ENCODE peak calls at places on chromosomes 6 and 20, in six cellular contexts. One of them, this sample, is unnamed.

GRCh38 chr20:50438986-50439407 is 71.2 kb upstream of the PTPN1 start:
- DNase-seq in psoas muscle: no peak
- DNase-seq in uterus: no peak
- DNase-seq in small intestine: no peak
- DNase-seq in dorsolateral prefrontal cortex: no peak
- DNase-seq in CD4-positive, alpha-beta T cell: no peak
- DNase-seq in this sample: peak

GRCh38 chr20:9415426-9415825 is 99.0 kb upstream of the LAMP5 start:
- DNase-seq in dorsolateral prefrontal cortex: no peak
- DNase-seq in small intestine: no peak
- DNase-seq in CD4-positive, alpha-beta T cell: no peak
- DNase-seq in uterus: no peak
- DNase-seq in psoas muscle: no peak
- DNase-seq in this sample: no peak

GRCh38 chr20:11242320-11242719 is 568.5 kb upstream of the JAG1 start:
- DNase-seq in psoas muscle: no peak
- DNase-seq in CD4-positive, alpha-beta T cell: no peak
- DNase-seq in uterus: no peak
- DNase-seq in small intestine: no peak
- DNase-seq in dorsolateral prefrontal cortex: no peak
- DNase-seq in this sample: no peak

GRCh38 chr6:21348462-21349195 is 244.9 kb upstream of the SOX4 start:
- DNase-seq in psoas muscle: peak
- DNase-seq in dorsolateral prefrontal cortex: no peak
- DNase-seq in uterus: peak
- DNase-seq in small intestine: no peak
- DNase-seq in CD4-positive, alpha-beta T cell: no peak
- DNase-seq in this sample: peak

GRCh38 chr20:33999025-33999629 is 5.4 kb downstream of the RALY start:
- DNase-seq in CD4-positive, alpha-beta T cell: no peak
- DNase-seq in small intestine: no peak
- DNase-seq in uterus: no peak
- DNase-seq in psoas muscle: no peak
- DNase-seq in dorsolateral prefrontal cortex: no peak
- DNase-seq in this sample: no peak

GRCh38 chr6:23510778-23511510 is 615.1 kb upstream of the NRSN1 start:
- DNase-seq in psoas muscle: no peak
- DNase-seq in uterus: no peak
- DNase-seq in dorsolateral prefrontal cortex: no peak
- DNase-seq in CD4-positive, alpha-beta T cell: no peak
- DNase-seq in small intestine: no peak
- DNase-seq in this sample: no peak

GRCh38 chr20:7497985-7498384 is 442.3 kb downstream of the HAO1 start:
- DNase-seq in CD4-positive, alpha-beta T cell: no peak
- DNase-seq in small intestine: no peak
- DNase-seq in psoas muscle: no peak
- DNase-seq in uterus: no peak
- DNase-seq in dorsolateral prefrontal cortex: no peak
- DNase-seq in this sample: no peak

GRCh38 chr6:87574237-87574636 is 15.6 kb downstream of the RARS2 start:
- DNase-seq in dorsolateral prefrontal cortex: no peak
- DNase-seq in uterus: no peak
- DNase-seq in psoas muscle: no peak
- DNase-seq in CD4-positive, alpha-beta T cell: no peak
- DNase-seq in small intestine: peak
- DNase-seq in this sample: no peak

GRCh38 chr20:53918949-53919361 is 151.4 kb downstream of the BCAS1 start:
- DNase-seq in CD4-positive, alpha-beta T cell: no peak
- DNase-seq in uterus: no peak
- DNase-seq in psoas muscle: no peak
- DNase-seq in small intestine: no peak
- DNase-seq in dorsolateral prefrontal cortex: no peak
- DNase-seq in this sample: no peak

GRCh38 chr6:5992551-5993225 is 14.0 kb downstream of the NRN1 start:
- DNase-seq in dorsolateral prefrontal cortex: no peak
- DNase-seq in uterus: no peak
- DNase-seq in CD4-positive, alpha-beta T cell: no peak
- DNase-seq in psoas muscle: no peak
- DNase-seq in small intestine: no peak
- DNase-seq in this sample: no peak

GRCh38 chr20:58997141-58997770 is 9.8 kb downstream of the CTSZ start:
- DNase-seq in uterus: no peak
- DNase-seq in dorsolateral prefrontal cortex: no peak
- DNase-seq in psoas muscle: peak
- DNase-seq in CD4-positive, alpha-beta T cell: no peak
- DNase-seq in small intestine: no peak
- DNase-seq in this sample: no peak

GRCh38 chr20:58987790-58988564 is 6.9 kb downstream of the NELFCD start:
- DNase-seq in uterus: no peak
- DNase-seq in CD4-positive, alpha-beta T cell: no peak
- DNase-seq in psoas muscle: no peak
- DNase-seq in small intestine: no peak
- DNase-seq in dorsolateral prefrontal cortex: no peak
- DNase-seq in this sample: no peak

GRCh38 chr6:152313542-152314482 is 323.4 kb downstream of the SYNE1 start:
- DNase-seq in small intestine: no peak
- DNase-seq in CD4-positive, alpha-beta T cell: no peak
- DNase-seq in uterus: no peak
- DNase-seq in dorsolateral prefrontal cortex: no peak
- DNase-seq in psoas muscle: no peak
- DNase-seq in this sample: peak

GRCh38 chr6:167714166-167714565 is 112.5 kb upstream of the AFDN start:
- DNase-seq in CD4-positive, alpha-beta T cell: no peak
- DNase-seq in dorsolateral prefrontal cortex: no peak
- DNase-seq in psoas muscle: no peak
- DNase-seq in small intestine: no peak
- DNase-seq in uterus: no peak
- DNase-seq in this sample: no peak

GRCh38 chr6:125717120-125717731 is 32.2 kb upstream of the HEY2 start:
- DNase-seq in dorsolateral prefrontal cortex: no peak
- DNase-seq in small intestine: no peak
- DNase-seq in psoas muscle: no peak
- DNase-seq in uterus: no peak
- DNase-seq in CD4-positive, alpha-beta T cell: no peak
- DNase-seq in this sample: no peak

GRCh38 chr6:12875061-12875460 is 158.5 kb downstream of the PHACTR1 start:
- DNase-seq in dorsolateral prefrontal cortex: no peak
- DNase-seq in psoas muscle: no peak
- DNase-seq in uterus: no peak
- DNase-seq in CD4-positive, alpha-beta T cell: no peak
- DNase-seq in small intestine: peak
- DNase-seq in this sample: no peak

GRCh38 chr6:144999127-144999526 is 714.0 kb downstream of the UTRN start:
- DNase-seq in uterus: no peak
- DNase-seq in dorsolateral prefrontal cortex: no peak
- DNase-seq in small intestine: no peak
- DNase-seq in psoas muscle: no peak
- DNase-seq in CD4-positive, alpha-beta T cell: no peak
- DNase-seq in this sample: no peak

GRCh38 chr6:152401978-152402377 is 235.2 kb downstream of the SYNE1 start:
- DNase-seq in psoas muscle: no peak
- DNase-seq in CD4-positive, alpha-beta T cell: no peak
- DNase-seq in small intestine: no peak
- DNase-seq in dorsolateral prefrontal cortex: no peak
- DNase-seq in uterus: no peak
- DNase-seq in this sample: no peak

GRCh38 chr6:36839819-36840379 is 655 bp upstream of the CPNE5 start:
- DNase-seq in CD4-positive, alpha-beta T cell: peak
- DNase-seq in dorsolateral prefrontal cortex: no peak
- DNase-seq in small intestine: peak
- DNase-seq in uterus: peak
- DNase-seq in psoas muscle: peak
- DNase-seq in this sample: peak

GRCh38 chr6:76817429-76817828 is 645.9 kb downstream of the HTR1B start:
- DNase-seq in small intestine: no peak
- DNase-seq in CD4-positive, alpha-beta T cell: no peak
- DNase-seq in uterus: no peak
- DNase-seq in dorsolateral prefrontal cortex: no peak
- DNase-seq in psoas muscle: no peak
- DNase-seq in this sample: no peak

GRCh38 chr6:136889271-136890193 is 32.6 kb upstream of the SLC35D3 start:
- DNase-seq in small intestine: no peak
- DNase-seq in psoas muscle: no peak
- DNase-seq in dorsolateral prefrontal cortex: no peak
- DNase-seq in CD4-positive, alpha-beta T cell: no peak
- DNase-seq in uterus: no peak
- DNase-seq in this sample: no peak

GRCh38 chr6:15586528-15586927 is 76.3 kb downstream of the DTNBP1 start:
- DNase-seq in uterus: no peak
- DNase-seq in psoas muscle: no peak
- DNase-seq in CD4-positive, alpha-beta T cell: no peak
- DNase-seq in small intestine: no peak
- DNase-seq in dorsolateral prefrontal cortex: no peak
- DNase-seq in this sample: no peak

GRCh38 chr6:144488590-144488989 is 203.5 kb downstream of the UTRN start:
- DNase-seq in dorsolateral prefrontal cortex: no peak
- DNase-seq in uterus: no peak
- DNase-seq in psoas muscle: no peak
- DNase-seq in small intestine: no peak
- DNase-seq in CD4-positive, alpha-beta T cell: no peak
- DNase-seq in this sample: no peak

GRCh38 chr20:35598476-35598875 is 17.2 kb upstream of the SPAG4 start:
- DNase-seq in dorsolateral prefrontal cortex: no peak
- DNase-seq in psoas muscle: no peak
- DNase-seq in small intestine: no peak
- DNase-seq in uterus: no peak
- DNase-seq in CD4-positive, alpha-beta T cell: no peak
- DNase-seq in this sample: no peak

GRCh38 chr6:52503853-52504777 is 72.7 kb downstream of the TRAM2 start:
- DNase-seq in dorsolateral prefrontal cortex: no peak
- DNase-seq in psoas muscle: peak
- DNase-seq in CD4-positive, alpha-beta T cell: no peak
- DNase-seq in small intestine: peak
- DNase-seq in uterus: peak
- DNase-seq in this sample: peak

GRCh38 chr6:54267798-54268197 is 40.4 kb upstream of the TINAG start:
- DNase-seq in psoas muscle: no peak
- DNase-seq in dorsolateral prefrontal cortex: no peak
- DNase-seq in small intestine: peak
- DNase-seq in uterus: no peak
- DNase-seq in CD4-positive, alpha-beta T cell: no peak
- DNase-seq in this sample: peak

GRCh38 chr6:56314683-56315523 is 67.5 kb upstream of the COL21A1 start:
- DNase-seq in dorsolateral prefrontal cortex: no peak
- DNase-seq in small intestine: peak
- DNase-seq in psoas muscle: no peak
- DNase-seq in CD4-positive, alpha-beta T cell: no peak
- DNase-seq in uterus: peak
- DNase-seq in this sample: peak

GRCh38 chr6:149440735-149441662 is 40.9 kb downstream of the SUMO4 start:
- DNase-seq in small intestine: no peak
- DNase-seq in uterus: no peak
- DNase-seq in CD4-positive, alpha-beta T cell: no peak
- DNase-seq in psoas muscle: no peak
- DNase-seq in dorsolateral prefrontal cortex: no peak
- DNase-seq in this sample: no peak

GRCh38 chr6:53943410-53943809 is 148.6 kb downstream of the LRRC1 start:
- DNase-seq in uterus: no peak
- DNase-seq in psoas muscle: no peak
- DNase-seq in dorsolateral prefrontal cortex: no peak
- DNase-seq in small intestine: no peak
- DNase-seq in CD4-positive, alpha-beta T cell: no peak
- DNase-seq in this sample: no peak

GRCh38 chr6:6875818-6876470 is 231.8 kb upstream of the RREB1 start:
- DNase-seq in CD4-positive, alpha-beta T cell: no peak
- DNase-seq in dorsolateral prefrontal cortex: no peak
- DNase-seq in small intestine: peak
- DNase-seq in uterus: no peak
- DNase-seq in psoas muscle: no peak
- DNase-seq in this sample: peak

GRCh38 chr6:3990692-3991491 is 88.0 kb downstream of the FAM217A start:
- DNase-seq in small intestine: peak
- DNase-seq in uterus: peak
- DNase-seq in psoas muscle: peak
- DNase-seq in dorsolateral prefrontal cortex: peak
- DNase-seq in CD4-positive, alpha-beta T cell: peak
- DNase-seq in this sample: peak
- H3K27ac ChIP-seq in small intestine: no peak
- H3K27ac ChIP-seq in uterus: peak
- H3K27ac ChIP-seq in psoas muscle: peak
- H3K27ac ChIP-seq in dorsolateral prefrontal cortex: peak
- H3K27ac ChIP-seq in CD4-positive, alpha-beta T cell: no peak
- H3K27ac ChIP-seq in this sample: peak

GRCh38 chr6:158059108-158059507 is 77.4 kb downstream of the SYNJ2 start:
- DNase-seq in small intestine: no peak
- DNase-seq in CD4-positive, alpha-beta T cell: no peak
- DNase-seq in dorsolateral prefrontal cortex: no peak
- DNase-seq in psoas muscle: no peak
- DNase-seq in uterus: no peak
- DNase-seq in this sample: no peak
- H3K27ac ChIP-seq in small intestine: no peak
- H3K27ac ChIP-seq in CD4-positive, alpha-beta T cell: no peak
- H3K27ac ChIP-seq in dorsolateral prefrontal cortex: peak
- H3K27ac ChIP-seq in psoas muscle: no peak
- H3K27ac ChIP-seq in uterus: no peak
- H3K27ac ChIP-seq in this sample: no peak

GRCh38 chr6:44256291-44257006 is 879 bp downstream of the SLC35B2 start:
- DNase-seq in psoas muscle: peak
- DNase-seq in small intestine: peak
- DNase-seq in dorsolateral prefrontal cortex: no peak
- DNase-seq in CD4-positive, alpha-beta T cell: no peak
- DNase-seq in uterus: no peak
- DNase-seq in this sample: no peak
- H3K27ac ChIP-seq in psoas muscle: peak
- H3K27ac ChIP-seq in small intestine: peak
- H3K27ac ChIP-seq in dorsolateral prefrontal cortex: peak
- H3K27ac ChIP-seq in CD4-positive, alpha-beta T cell: peak
- H3K27ac ChIP-seq in uterus: peak
- H3K27ac ChIP-seq in this sample: peak

GRCh38 chr20:25398363-25399037 is 7.9 kb upstream of the ABHD12 start:
- DNase-seq in uterus: no peak
- DNase-seq in psoas muscle: no peak
- DNase-seq in CD4-positive, alpha-beta T cell: no peak
- DNase-seq in dorsolateral prefrontal cortex: no peak
- DNase-seq in small intestine: no peak
- DNase-seq in this sample: no peak

GRCh38 chr20:25397827-25398226 is 7.2 kb upstream of the ABHD12 start:
- DNase-seq in small intestine: peak
- DNase-seq in uterus: no peak
- DNase-seq in psoas muscle: no peak
- DNase-seq in dorsolateral prefrontal cortex: no peak
- DNase-seq in CD4-positive, alpha-beta T cell: no peak
- DNase-seq in this sample: peak

GRCh38 chr20:25397081-25397480 is 6.4 kb upstream of the ABHD12 start:
- DNase-seq in dorsolateral prefrontal cortex: no peak
- DNase-seq in CD4-positive, alpha-beta T cell: no peak
- DNase-seq in small intestine: peak
- DNase-seq in psoas muscle: no peak
- DNase-seq in uterus: no peak
- DNase-seq in this sample: no peak

GRCh38 chr20:25394276-25394675 is 3.6 kb upstream of the ABHD12 start:
- DNase-seq in small intestine: no peak
- DNase-seq in uterus: no peak
- DNase-seq in psoas muscle: no peak
- DNase-seq in CD4-positive, alpha-beta T cell: no peak
- DNase-seq in dorsolateral prefrontal cortex: no peak
- DNase-seq in this sample: no peak

GRCh38 chr20:25394996-25395395 is 4.4 kb upstream of the ABHD12 start:
- DNase-seq in uterus: no peak
- DNase-seq in small intestine: no peak
- DNase-seq in psoas muscle: no peak
- DNase-seq in CD4-positive, alpha-beta T cell: no peak
- DNase-seq in dorsolateral prefrontal cortex: no peak
- DNase-seq in this sample: no peak
- H3K27ac ChIP-seq in uterus: no peak
- H3K27ac ChIP-seq in small intestine: no peak
- H3K27ac ChIP-seq in psoas muscle: no peak
- H3K27ac ChIP-seq in CD4-positive, alpha-beta T cell: no peak
- H3K27ac ChIP-seq in dorsolateral prefrontal cortex: no peak
- H3K27ac ChIP-seq in this sample: no peak

GRCh38 chr6:80638222-80639055 is 532.0 kb downstream of the BCKDHB start:
- DNase-seq in psoas muscle: no peak
- DNase-seq in small intestine: peak
- DNase-seq in uterus: no peak
- DNase-seq in CD4-positive, alpha-beta T cell: no peak
- DNase-seq in dorsolateral prefrontal cortex: no peak
- DNase-seq in this sample: peak
- H3K27ac ChIP-seq in psoas muscle: no peak
- H3K27ac ChIP-seq in small intestine: no peak
- H3K27ac ChIP-seq in uterus: peak
- H3K27ac ChIP-seq in CD4-positive, alpha-beta T cell: no peak
- H3K27ac ChIP-seq in dorsolateral prefrontal cortex: no peak
- H3K27ac ChIP-seq in this sample: peak